ENCODE peak calls at places on chromosomes 4 and X, in five cellular contexts. Z, S, P, R and A are unnamed samples.
A peak's percentile ranks its signal among the peaks of the same experiment; 100 is the strongest.

GRCh38 chr4:174398728-174399127 is 115.0 kb downstream of the CEP44 start:
- DNase-seq in Z (no peak), P (no peak), R (peak; percentile 24), S (no peak), A (peak; percentile 58)

GRCh38 chrX:153769158-153769864 is 5.3 kb downstream of the PLXNB3 start:
- DNase-seq in S (no peak), R (no peak), P (no peak), Z (peak; percentile 81), A (no peak)

GRCh38 chr4:38189445-38189844 is 229.2 kb downstream of the PTTG2 start:
- DNase-seq in S (no peak), P (no peak), R (peak; percentile 96), Z (no peak), A (peak; percentile 87)

GRCh38 chrX:139554991-139555675 is 24.6 kb downstream of the F9 start:
- DNase-seq in R (no peak), P (no peak), Z (peak; percentile 75), S (no peak), A (no peak)

GRCh38 chr4:106981431-106981830 is 54.7 kb downstream of the DKK2 start:
- DNase-seq in Z (no peak), R (no peak), P (no peak), S (no peak), A (no peak)

GRCh38 chr4:141081921-141082381 is 51.3 kb downstream of the RNF150 start:
- DNase-seq in R (no peak), S (no peak), P (no peak), Z (no peak), A (no peak)

GRCh38 chrX:151711154-151711553 is 4.7 kb upstream of the FATE1 start:
- DNase-seq in R (no peak), Z (no peak), S (no peak), P (no peak), A (no peak)

GRCh38 chr4:152713951-152714705 is 34.3 kb upstream of the TMEM154 start:
- DNase-seq in Z (no peak), R (no peak), P (no peak), S (no peak), A (no peak)

GRCh38 chr4:6236816-6237390 is 32.7 kb upstream of the WFS1 start:
- DNase-seq in Z (no peak), S (no peak), P (peak; percentile 40), R (no peak), A (no peak)

GRCh38 chrX:47366051-47366722 is 4.2 kb upstream of the ZNF157 start:
- DNase-seq in R (peak; percentile 37), P (peak; percentile 73), Z (peak; percentile 92), S (peak; percentile 61), A (peak; percentile 64)

GRCh38 chrX:136166221-136166855 is 19.0 kb downstream of the FHL1 start:
- DNase-seq in R (no peak), P (no peak), Z (no peak), S (no peak), A (no peak)

GRCh38 chr4:167721574-167721973 is 370.8 kb upstream of the ANXA10 start:
- DNase-seq in R (peak; percentile 5), P (no peak), S (no peak), Z (no peak), A (no peak)

GRCh38 chr4:83876047-83876446 is 340.1 kb downstream of the GPAT3 start:
- DNase-seq in R (peak; percentile 64), Z (no peak), S (no peak), P (no peak), A (no peak)

GRCh38 chr4:88765729-88766128 is 68.1 kb upstream of the NAP1L5 start:
- DNase-seq in R (peak; percentile 93), P (no peak), Z (peak; percentile 57), S (peak; percentile 45), A (peak; percentile 86)

GRCh38 chrX:110408949-110409588 is 50.4 kb downstream of the RTL9 start:
- DNase-seq in R (no peak), Z (no peak), S (no peak), P (no peak), A (no peak)

GRCh38 chr4:69075061-69075792 is 21.0 kb upstream of the UGT2B7 start:
- DNase-seq in S (no peak), P (no peak), R (no peak), Z (no peak), A (peak; percentile 38)

GRCh38 chr4:108166038-108166437 is 2.7 kb downstream of the LEF1 start:
- DNase-seq in S (no peak), P (no peak), R (no peak), Z (no peak), A (no peak)

GRCh38 chr4:73499996-73500765 is 18.6 kb downstream of the AFM start:
- DNase-seq in P (no peak), S (no peak), Z (no peak), R (no peak), A (no peak)

GRCh38 chr4:108466936-108467902 is 153.2 kb upstream of the RPL34 start:
- DNase-seq in R (peak; percentile 94), P (no peak), Z (no peak), S (no peak), A (peak; percentile 75)

GRCh38 chr4:123545569-123546122 is 149.1 kb downstream of the SPRY1 start:
- DNase-seq in P (no peak), Z (no peak), R (no peak), S (no peak), A (no peak)

GRCh38 chr4:165794834-165795233 is 78.2 kb upstream of the TLL1 start:
- DNase-seq in S (no peak), R (no peak), P (no peak), Z (no peak), A (no peak)

GRCh38 chr4:82561745-82562552 is at the start of gene TMEM150C:
- DNase-seq in S (peak; percentile 42), Z (peak; percentile 86), P (no peak), R (peak; percentile 26), A (peak; percentile 17)

GRCh38 chr4:83110970-83111369 is 3.6 kb downstream of the PLAC8 start:
- DNase-seq in Z (no peak), R (no peak), P (no peak), S (no peak), A (no peak)

GRCh38 chr4:94472056-94472826 is 20.5 kb downstream of the PDLIM5 start:
- DNase-seq in S (no peak), Z (no peak), P (no peak), R (peak; percentile 57), A (peak; percentile 65)

GRCh38 chr4:8192748-8193738 is 6.0 kb upstream of the SH3TC1 start:
- DNase-seq in R (peak; percentile 55), Z (peak; percentile 92), S (no peak), P (no peak), A (no peak)